ENCODE peak calls at places on chromosomes 12 and 14, in four cellular contexts. W is H54; A is CD8-positive, alpha-beta T cell; E is MCF 10A. T is an unnamed sample.

GRCh38 chr12:116096874-116097273 is 180.6 kb downstream of the MED13L start:
- DNase-seq in A (no peak), E (no peak), W (no peak), T (no peak)

GRCh38 chr12:122042910-122043309 is 21.2 kb downstream of the BCL7A start:
- DNase-seq in W (no peak), E (no peak), A (no peak), T (no peak)

GRCh38 chr12:47361389-47362031 is 281.8 kb upstream of the AMIGO2 start:
- DNase-seq in W (no peak), E (peak; percentile 52), A (no peak), T (no peak)

GRCh38 chr14:100871234-100872186 is 32.0 kb downstream of the RTL1 start:
- DNase-seq in A (no peak), E (peak; percentile 28), W (peak; percentile 52), T (peak; percentile 88)

GRCh38 chr12:122021822-122022392 is at the start of gene BCL7A:
- DNase-seq in A (peak; percentile 34), E (peak; percentile 60), W (peak; percentile 71), T (peak; percentile 81)

GRCh38 chr12:32501835-32502333 is 102.5 kb downstream of the FGD4 start:
- DNase-seq in A (no peak), W (peak; percentile 4), E (peak; percentile 63), T (peak; percentile 81)

GRCh38 chr14:60944206-60944605 is 36.7 kb downstream of the TRMT5 start:
- DNase-seq in E (no peak), W (no peak), A (no peak), T (no peak)

GRCh38 chr14:31411218-31411727 is 9.1 kb downstream of the HEATR5A start:
- DNase-seq in W (no peak), A (no peak), E (peak; percentile 16), T (no peak)

GRCh38 chr12:131673519-131674265 is 37.2 kb upstream of the SFSWAP start:
- DNase-seq in E (peak; percentile 42), W (no peak), A (no peak), T (peak; percentile 68)

GRCh38 chr12:2417761-2418160 is 365.0 kb downstream of the CACNA1C start:
- DNase-seq in A (no peak), E (no peak), W (no peak), T (no peak)

GRCh38 chr12:72089678-72090077 is 151.0 kb downstream of the TPH2 start:
- DNase-seq in A (no peak), W (no peak), E (no peak), T (no peak)

GRCh38 chr12:102680296-102680695 is 199.9 kb upstream of the IGF1 start:
- DNase-seq in E (no peak), A (no peak), W (no peak), T (no peak)

GRCh38 chr12:10381912-10382628 is 7.8 kb downstream of the KLRK1 start:
- DNase-seq in W (no peak), A (no peak), E (no peak), T (no peak)

GRCh38 chr12:33115716-33116115 is 219.1 kb upstream of the PKP2 start:
- DNase-seq in W (no peak), E (no peak), A (no peak), T (peak; percentile 49)

GRCh38 chr12:113133036-113133435 is 2.5 kb downstream of the RASAL1 start:
- DNase-seq in W (no peak), A (no peak), E (no peak), T (no peak)

GRCh38 chr12:95943231-95943842 is at the start of gene AMDHD1:
- DNase-seq in W (peak; percentile 79), E (peak; percentile 42), A (peak; percentile 22), T (peak; percentile 54)

GRCh38 chr12:59491877-59492276 is 104.0 kb upstream of the SLC16A7 start:
- DNase-seq in A (no peak), W (no peak), E (no peak), T (no peak)

GRCh38 chr14:51208982-51209381 is 31.1 kb upstream of the TMX1 start:
- DNase-seq in W (no peak), E (no peak), A (no peak), T (no peak)

GRCh38 chr12:116529686-116530085 is 29.5 kb upstream of the MAP1LC3B2 start:
- DNase-seq in A (no peak), E (no peak), W (no peak), T (no peak)

GRCh38 chr12:100414756-100415155 is 57.9 kb downstream of the SLC17A8 start:
- DNase-seq in W (no peak), A (no peak), E (no peak), T (no peak)

GRCh38 chr12:104960464-104960863 is 2.4 kb upstream of the SLC41A2 start:
- DNase-seq in W (no peak), E (no peak), A (no peak), T (no peak)

GRCh38 chr12:116690016-116690709 is 47.7 kb downstream of the SPRING1 start:
- DNase-seq in A (no peak), E (no peak), W (no peak), T (no peak)

GRCh38 chr12:106082216-106083175 is 56.3 kb downstream of the NUAK1 start:
- DNase-seq in A (no peak), E (no peak), W (no peak), T (peak; percentile 40)

GRCh38 chr12:119578112-119578511 is 15.5 kb upstream of the TMEM233 start:
- DNase-seq in E (peak; percentile 21), W (no peak), A (no peak), T (no peak)

GRCh38 chr12:102797513-102797912 is 119.5 kb downstream of the PAH start:
- DNase-seq in E (no peak), A (no peak), W (no peak), T (no peak)